ENCODE peak calls at places on chromosome 11, in eight cellular contexts. H is M059J, A is prostate gland, Y is activated gamma-delta T cell treated with Interleukin-2 at 50 U/mL for 16 hours, M is AG10803, P is AG09319, Z is EH, V is NCI-H1930. B is an unnamed sample.

GRCh38 chr11:36683823-36684222 is 85.8 kb upstream of the RAG2 start:
- DNase-seq in H (no peak), A (no peak), Y (no peak), M (no peak), P (no peak), Z (no peak), V (no peak), B (no peak)

GRCh38 chr11:31790649-31791048 is 20.5 kb downstream of the PAX6 start:
- DNase-seq in H (no peak), A (no peak), Y (no peak), M (no peak), P (no peak), Z (no peak), V (no peak), B (no peak)

GRCh38 chr11:65642014-65642671 is 4.2 kb downstream of the SIPA1 start:
- DNase-seq in H (no peak), A (no peak), Y (no peak), M (no peak), P (no peak), Z (no peak), V (no peak), B (no peak)

GRCh38 chr11:59097113-59097708 is 9.8 kb upstream of the FAM111B start:
- DNase-seq in H (peak; percentile 57), A (peak; percentile 36), Y (peak; percentile 63), M (peak; percentile 58), P (peak; percentile 29), Z (peak; percentile 69), V (no peak), B (no peak)

GRCh38 chr11:71204748-71205664 is 47.4 kb downstream of the SHANK2 start:
- DNase-seq in H (no peak), A (no peak), Y (no peak), M (no peak), P (no peak), Z (no peak), V (no peak), B (no peak)

GRCh38 chr11:95923730-95924413 is at the start of gene MTMR2:
- DNase-seq in H (peak; percentile 79), A (peak; percentile 60), Y (peak; percentile 42), M (peak; percentile 73), P (peak; percentile 42), Z (peak; percentile 84), V (peak; percentile 50), B (peak; percentile 20)

GRCh38 chr11:65438257-65439151 is 15.9 kb downstream of the NEAT1 start:
- DNase-seq in H (peak; percentile 40), A (no peak), Y (no peak), M (peak; percentile 35), P (no peak), Z (peak; percentile 54), V (no peak), B (no peak)

GRCh38 chr11:69305885-69306540 is 12.1 kb downstream of the MYEOV start:
- DNase-seq in H (peak; percentile 43), A (no peak), Y (no peak), M (no peak), P (no peak), Z (no peak), V (no peak), B (no peak)

GRCh38 chr11:69834251-69834650 is 15.0 kb upstream of the FGF3 start:
- DNase-seq in H (no peak), A (no peak), Y (no peak), M (no peak), P (no peak), Z (no peak), V (no peak), B (no peak)

GRCh38 chr11:72930011-72930410 is 115.8 kb downstream of the ATG16L2 start:
- DNase-seq in H (peak; percentile 4), A (no peak), Y (no peak), M (peak; percentile 16), P (no peak), Z (peak; percentile 30), V (no peak), B (no peak)

GRCh38 chr11:42410251-42410956 is 901.4 kb upstream of the API5 start:
- DNase-seq in H (peak; percentile 22), A (no peak), Y (no peak), M (no peak), P (no peak), Z (peak; percentile 48), V (no peak), B (no peak)

GRCh38 chr11:118353084-118353710 is 6.2 kb upstream of the UBE4A start:
- DNase-seq in H (peak; percentile 34), A (no peak), Y (no peak), M (peak; percentile 16), P (no peak), Z (peak; percentile 23), V (no peak), B (peak; percentile 13)

GRCh38 chr11:128929468-128929867 is 13.2 kb downstream of the TP53AIP1 start:
- DNase-seq in H (no peak), A (no peak), Y (no peak), M (no peak), P (no peak), Z (no peak), V (no peak), B (no peak)

GRCh38 chr11:69912911-69913451 is 93.8 kb upstream of the FGF3 start:
- DNase-seq in H (peak; percentile 40), A (no peak), Y (no peak), M (no peak), P (no peak), Z (no peak), V (no peak), B (no peak)

GRCh38 chr11:95256204-95256819 is 25.3 kb upstream of the SESN3 start:
- DNase-seq in H (no peak), A (no peak), Y (no peak), M (peak; percentile 4), P (no peak), Z (no peak), V (no peak), B (no peak)

GRCh38 chr11:43789700-43790443 is 90.8 kb upstream of the ALKBH3 start:
- DNase-seq in H (peak; percentile 82), A (no peak), Y (no peak), M (peak; percentile 68), P (no peak), Z (peak; percentile 80), V (no peak), B (peak; percentile 55)

GRCh38 chr11:26720003-26720402 is 1.9 kb downstream of the SLC5A12 start:
- DNase-seq in H (no peak), A (no peak), Y (no peak), M (no peak), P (no peak), Z (no peak), V (no peak), B (no peak)

GRCh38 chr11:34565417-34566208 is 52.0 kb upstream of the ELF5 start:
- DNase-seq in H (peak; percentile 37), A (no peak), Y (no peak), M (no peak), P (no peak), Z (peak; percentile 3), V (no peak), B (no peak)

GRCh38 chr11:9662273-9662672 is 1.6 kb upstream of the SWAP70 start:
- DNase-seq in H (peak; percentile 24), A (no peak), Y (no peak), M (no peak), P (no peak), Z (no peak), V (no peak), B (no peak)

GRCh38 chr11:76808996-76809395 is 25.8 kb downstream of the TSKU start:
- DNase-seq in H (no peak), A (no peak), Y (no peak), M (no peak), P (no peak), Z (no peak), V (no peak), B (no peak)

GRCh38 chr11:71530602-71531001 is 3.5 kb downstream of the KRTAP5-7 start:
- DNase-seq in H (no peak), A (no peak), Y (no peak), M (no peak), P (no peak), Z (no peak), V (no peak), B (no peak)

GRCh38 chr11:101915811-101916291 is 471 bp downstream of the ANGPTL5 start:
- DNase-seq in H (peak; percentile 76), A (no peak), Y (no peak), M (peak; percentile 75), P (peak; percentile 44), Z (peak; percentile 48), V (no peak), B (peak; percentile 13)

GRCh38 chr11:67029146-67029545 is 6.2 kb downstream of the SYT12 start:
- DNase-seq in H (peak; percentile 66), A (no peak), Y (no peak), M (no peak), P (no peak), Z (peak; percentile 37), V (no peak), B (no peak)

GRCh38 chr11:88344869-88345268 is 7.3 kb upstream of the CTSC start:
- DNase-seq in H (no peak), A (no peak), Y (no peak), M (no peak), P (no peak), Z (no peak), V (no peak), B (no peak)

GRCh38 chr11:74680703-74681531 is 50.3 kb downstream of the CHRDL2 start:
- DNase-seq in H (no peak), A (peak; percentile 18), Y (no peak), M (no peak), P (no peak), Z (no peak), V (no peak), B (no peak)

GRCh38 chr11:134047586-134047999 is 21.3 kb upstream of the JAM3 start:
- DNase-seq in H (peak; percentile 80), A (no peak), Y (no peak), M (peak; percentile 94), P (peak; percentile 81), Z (peak; percentile 97), V (no peak), B (peak; percentile 35)

GRCh38 chr11:94417386-94417987 is 16.3 kb upstream of the GPR83 start:
- DNase-seq in H (peak; percentile 27), A (no peak), Y (no peak), M (peak; percentile 52), P (peak; percentile 11), Z (peak; percentile 55), V (no peak), B (peak; percentile 33)

GRCh38 chr11:128470081-128470480 is 117.3 kb downstream of the ETS1 start:
- DNase-seq in H (no peak), A (no peak), Y (no peak), M (no peak), P (no peak), Z (no peak), V (no peak), B (no peak)

GRCh38 chr11:71153005-71153395 is 99.4 kb downstream of the SHANK2 start:
- DNase-seq in H (peak; percentile 70), A (no peak), Y (no peak), M (no peak), P (no peak), Z (peak; percentile 40), V (no peak), B (no peak)

GRCh38 chr11:73078631-73079030 is 63.5 kb downstream of the FCHSD2 start:
- DNase-seq in H (no peak), A (no peak), Y (no peak), M (no peak), P (no peak), Z (no peak), V (no peak), B (no peak)

GRCh38 chr11:30206249-30206996 is 24.4 kb upstream of the FSHB start:
- DNase-seq in H (no peak), A (no peak), Y (no peak), M (no peak), P (no peak), Z (no peak), V (no peak), B (no peak)

GRCh38 chr11:8259316-8259995 is 4.2 kb downstream of the LMO1 start:
- DNase-seq in H (no peak), A (no peak), Y (no peak), M (no peak), P (no peak), Z (no peak), V (no peak), B (no peak)

GRCh38 chr11:116412118-116412889 is 360.5 kb downstream of the BUD13 start:
- DNase-seq in H (no peak), A (no peak), Y (no peak), M (no peak), P (no peak), Z (no peak), V (no peak), B (no peak)

GRCh38 chr11:2806351-2807058 is 79.1 kb downstream of the CDKN1C start:
- DNase-seq in H (no peak), A (no peak), Y (peak; percentile 1), M (no peak), P (no peak), Z (no peak), V (no peak), B (no peak)